ENCODE peak calls at places on chromosome 6, in four cellular contexts. J is HepG2, Z is H1, X is GM12878. Y is an unnamed sample. For H3K4me1, the result is how much of the 10 kb centered on the place peaks cover.

GRCh38 chr6:29447670-29448069 is 8.6 kb downstream of the OR10C1 start:
- DNase-seq in J (no peak), Z (no peak), X (no peak), Y (peak)

GRCh38 chr6:149628865-149629544 is 19.5 kb downstream of the KATNA1 start:
- DNase-seq in J (no peak), Z (no peak), X (peak), Y (no peak)

GRCh38 chr6:19723533-19723932 is 113.6 kb upstream of the ID4 start:
- DNase-seq in J (no peak), Z (no peak), X (no peak), Y (no peak)

GRCh38 chr6:20542927-20543602 is 8.8 kb downstream of the CDKAL1 start:
- DNase-seq in J (peak), Z (no peak), X (peak), Y (no peak)

GRCh38 chr6:93416575-93417420 is 2.6 kb downstream of the EPHA7 start:
- DNase-seq in J (no peak), Z (peak), X (no peak), Y (no peak)

GRCh38 chr6:122804962-122805499 is 16.0 kb downstream of the SMPDL3A start:
- DNase-seq in J (no peak), Z (no peak), X (no peak), Y (no peak)

GRCh38 chr6:99822741-99823512 is 171.1 kb downstream of the MCHR2 start:
- DNase-seq in J (peak), Z (no peak), X (no peak), Y (no peak)

GRCh38 chr6:130889423-130889822 is 62.2 kb downstream of the SMLR1 start:
- DNase-seq in J (no peak), Z (no peak), X (no peak), Y (no peak)

GRCh38 chr6:154292855-154293519 is 63.6 kb downstream of the IPCEF1 start:
- DNase-seq in J (no peak), Z (no peak), X (no peak), Y (no peak)

GRCh38 chr6:27288136-27289044 is 23.7 kb downstream of the POM121L2 start:
- DNase-seq in J (no peak), Z (peak), X (no peak), Y (no peak)

GRCh38 chr6:2110504-2110903 is 134.9 kb downstream of the GMDS start:
- DNase-seq in J (no peak), Z (no peak), X (peak), Y (no peak)

GRCh38 chr6:112309244-112309643 is 37.9 kb upstream of the RFPL4B start:
- DNase-seq in J (no peak), Z (no peak), X (no peak), Y (no peak)

GRCh38 chr6:158157064-158157764 is 10.8 kb downstream of the SERAC1 start:
- DNase-seq in J (no peak), Z (no peak), X (no peak), Y (no peak)

GRCh38 chr6:47844881-47845280 is 63.0 kb downstream of the OPN5 start:
- DNase-seq in J (no peak), Z (no peak), X (no peak), Y (no peak)

GRCh38 chr6:5492356-5492755 is 231.0 kb downstream of the FARS2 start:
- DNase-seq in J (no peak), Z (no peak), X (no peak), Y (no peak)

GRCh38 chr6:137805622-137806021 is 61.4 kb upstream of the TNFAIP3 start:
- DNase-seq in J (no peak), Z (no peak), X (no peak), Y (no peak)

GRCh38 chr6:25327372-25327771 is 48.2 kb downstream of the CARMIL1 start:
- DNase-seq in J (no peak), Z (no peak), X (no peak), Y (no peak)

GRCh38 chr6:13331516-13332348 is 3.4 kb upstream of the TBC1D7 start:
- DNase-seq in J (peak), Z (no peak), X (no peak), Y (no peak)

GRCh38 chr6:84618836-84619235 is 145.6 kb downstream of the TBX18 start:
- DNase-seq in J (no peak), Z (peak), X (no peak), Y (peak)
- TF ChIP-seq SUZ12 in J (no peak), Z (no peak), X (no peak), Y (no peak)

GRCh38 chr6:159252955-159253508 is 83.8 kb downstream of the FNDC1 start:
- DNase-seq in J (peak), Z (peak), X (peak), Y (peak)
- TF ChIP-seq YY1 in J (no peak), Z (no peak), X (no peak), Y (no peak)

GRCh38 chr6:38508894-38509293 is 130.8 kb downstream of the BTBD9 start:
- DNase-seq in J (peak), Z (no peak), X (no peak), Y (no peak)

GRCh38 chr6:38509713-38510112 is 130.0 kb downstream of the BTBD9 start:
- DNase-seq in J (peak), Z (no peak), X (no peak), Y (no peak)

GRCh38 chr6:38510205-38510604 is 129.5 kb downstream of the BTBD9 start:
- DNase-seq in J (no peak), Z (no peak), X (no peak), Y (no peak)

GRCh38 chr6:38507173-38507572 is 132.6 kb downstream of the BTBD9 start:
- DNase-seq in J (no peak), Z (no peak), X (no peak), Y (no peak)

DNA sequence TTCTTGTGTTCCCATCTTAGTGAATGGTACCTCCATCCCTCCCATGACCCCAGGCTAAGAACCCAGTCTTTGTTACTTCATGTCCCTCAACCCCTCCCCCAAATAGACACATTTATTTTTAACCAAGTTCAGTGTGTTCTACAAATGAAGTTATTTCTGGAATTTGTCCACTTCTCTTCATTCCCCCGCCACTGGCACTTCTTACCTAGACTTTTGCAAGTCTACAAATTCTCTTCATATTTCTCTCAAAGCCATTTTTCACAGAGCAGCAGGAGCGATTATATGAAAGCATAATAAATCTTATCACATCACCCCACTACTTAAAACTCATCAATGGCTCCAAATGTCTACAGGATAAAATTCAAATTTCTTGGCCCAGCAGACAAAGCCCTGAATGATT is 131.4 kb downstream of the BTBD9 start:
- DNase-seq in J (no peak), Z (no peak), X (no peak), Y (no peak)
- H3K4me1 ChIP-seq in J (under half), Z (under half), X (under half), Y (under half)

GRCh38 chr6:17964633-17965032 is 22.8 kb downstream of the KIF13A start:
- DNase-seq in J (no peak), Z (no peak), X (no peak), Y (no peak)

GRCh38 chr6:17966451-17966850 is 21.0 kb downstream of the KIF13A start:
- DNase-seq in J (no peak), Z (no peak), X (no peak), Y (no peak)

GRCh38 chr6:17959317-17959716 is 28.1 kb downstream of the KIF13A start:
- DNase-seq in J (no peak), Z (no peak), X (no peak), Y (no peak)

GRCh38 chr6:17965397-17965796 is 22.0 kb downstream of the KIF13A start:
- DNase-seq in J (no peak), Z (no peak), X (no peak), Y (no peak)

GRCh38 chr6:17962436-17963031 is 24.9 kb downstream of the KIF13A start:
- DNase-seq in J (no peak), Z (no peak), X (no peak), Y (no peak)
- TF ChIP-seq SUZ12 in J (no peak), Z (no peak), X (no peak), Y (no peak)

DNA sequence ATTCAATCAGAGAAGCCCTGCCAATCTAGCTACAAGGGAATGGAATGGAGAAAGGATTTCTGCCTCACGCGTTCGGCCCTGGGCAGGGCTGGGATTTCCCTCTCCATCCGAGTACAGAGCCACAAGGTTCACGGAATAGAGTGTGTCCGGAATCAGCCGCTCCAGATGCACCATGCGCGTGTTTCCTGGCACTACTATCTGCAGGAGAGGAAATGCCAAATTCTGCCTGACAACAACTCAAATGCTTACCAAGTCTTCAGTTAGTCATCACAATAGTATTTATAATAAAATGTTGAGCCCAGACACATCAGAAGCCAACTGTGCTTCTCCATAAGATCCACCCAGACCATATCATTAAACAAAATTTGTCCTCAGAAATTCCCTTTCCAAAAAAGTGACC is 75.1 kb downstream of the COL12A1 start:
- DNase-seq in J (no peak), Z (no peak), X (no peak), Y (no peak)
- TF ChIP-seq YY1 in J (no peak), Z (no peak), X (no peak), Y (no peak)

GRCh38 chr6:90687751-90688380 is 101.0 kb upstream of the MAP3K7 start:
- DNase-seq in J (no peak), Z (no peak), X (no peak), Y (no peak)
- H3K4me1 ChIP-seq in J (under half), Z (under half), X (under half), Y (under half)

GRCh38 chr6:30556964-30557682 is at the start of gene PRR3:
- DNase-seq in J (peak), Z (peak), X (peak), Y (peak)

GRCh38 chr6:30556006-30556713 is at the start of gene GNL1:
- DNase-seq in J (peak), Z (peak), X (peak), Y (peak)

GRCh38 chr6:30555428-30556005 is 772 bp downstream of the GNL1 start:
- DNase-seq in J (no peak), Z (peak), X (no peak), Y (peak)

GRCh38 chr6:30557683-30557981 is 537 bp downstream of the PRR3 start:
- DNase-seq in J (no peak), Z (no peak), X (no peak), Y (no peak)

DNA sequence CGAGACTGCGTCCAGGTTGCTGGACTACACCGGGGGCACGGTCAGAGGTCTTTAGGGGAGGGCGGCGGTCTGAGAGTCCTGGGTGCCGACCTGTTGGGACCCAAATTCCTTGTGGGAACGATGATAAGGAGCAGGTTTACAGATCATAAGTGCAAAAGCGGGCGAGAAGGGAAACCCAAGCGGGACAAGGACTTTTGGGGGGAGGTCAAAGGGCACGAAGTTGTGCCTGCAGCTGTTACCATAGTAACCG is 350 bp upstream of the GNL1 start:
- DNase-seq in J (no peak), Z (no peak), X (no peak), Y (no peak)
- TF ChIP-seq SUZ12 in J (no peak), Z (no peak), X (no peak), Y (no peak)

Y was measured in NT2/D1.